ENCODE peak calls at places on chromosomes 7 and 10, in nine cellular contexts. One of them, this sample, is unnamed.

GRCh38 chr7:148944935-148945934 is 61.1 kb upstream of the EZH2 start:
- DNase-seq in stimulated activated CD8-positive, alpha-beta memory T cell treated with anti-CD3 and anti-CD28 coated beads, Interleukin-2, amount 100 ng/mL, for 1 hour: no peak
- DNase-seq in foreskin fibroblast: peak
- DNase-seq in stimulated activated CD4-positive, alpha-beta T cell treated with anti-CD3 and anti-CD28 coated beads, Interleukin-2, amount 100 ng/mL, for 4 hours: no peak
- DNase-seq in tibial artery: no peak
- DNase-seq in NCI-H748 treated with DMSO at 0.1 percent for 48 hours: no peak
- DNase-seq in A673: peak
- DNase-seq in HFF-Myc: no peak
- DNase-seq in DMS79 treated with DMSO at 0.1 percent for 48 hours: no peak
- DNase-seq in this sample: no peak

GRCh38 chr10:91389636-91390512 is 20.3 kb upstream of the HECTD2 start:
- DNase-seq in stimulated activated CD8-positive, alpha-beta memory T cell treated with anti-CD3 and anti-CD28 coated beads, Interleukin-2, amount 100 ng/mL, for 1 hour: no peak
- DNase-seq in foreskin fibroblast: peak
- DNase-seq in stimulated activated CD4-positive, alpha-beta T cell treated with anti-CD3 and anti-CD28 coated beads, Interleukin-2, amount 100 ng/mL, for 4 hours: no peak
- DNase-seq in tibial artery: no peak
- DNase-seq in NCI-H748 treated with DMSO at 0.1 percent for 48 hours: peak
- DNase-seq in A673: peak
- DNase-seq in HFF-Myc: no peak
- DNase-seq in DMS79 treated with DMSO at 0.1 percent for 48 hours: peak
- DNase-seq in this sample: no peak

GRCh38 chr7:81111781-81112540 is 193.1 kb upstream of the SEMA3C start:
- DNase-seq in stimulated activated CD8-positive, alpha-beta memory T cell treated with anti-CD3 and anti-CD28 coated beads, Interleukin-2, amount 100 ng/mL, for 1 hour: no peak
- DNase-seq in foreskin fibroblast: peak
- DNase-seq in stimulated activated CD4-positive, alpha-beta T cell treated with anti-CD3 and anti-CD28 coated beads, Interleukin-2, amount 100 ng/mL, for 4 hours: no peak
- DNase-seq in tibial artery: no peak
- DNase-seq in NCI-H748 treated with DMSO at 0.1 percent for 48 hours: no peak
- DNase-seq in A673: peak
- DNase-seq in HFF-Myc: peak
- DNase-seq in DMS79 treated with DMSO at 0.1 percent for 48 hours: no peak
- DNase-seq in this sample: no peak

GRCh38 chr10:29627201-29628105 is 7.3 kb downstream of the SVIL start:
- DNase-seq in stimulated activated CD8-positive, alpha-beta memory T cell treated with anti-CD3 and anti-CD28 coated beads, Interleukin-2, amount 100 ng/mL, for 1 hour: no peak
- DNase-seq in foreskin fibroblast: no peak
- DNase-seq in stimulated activated CD4-positive, alpha-beta T cell treated with anti-CD3 and anti-CD28 coated beads, Interleukin-2, amount 100 ng/mL, for 4 hours: no peak
- DNase-seq in tibial artery: no peak
- DNase-seq in NCI-H748 treated with DMSO at 0.1 percent for 48 hours: no peak
- DNase-seq in A673: peak
- DNase-seq in HFF-Myc: no peak
- DNase-seq in DMS79 treated with DMSO at 0.1 percent for 48 hours: no peak
- DNase-seq in this sample: no peak

GRCh38 chr7:79774150-79774549 is 320.7 kb upstream of the MAGI2 start:
- DNase-seq in stimulated activated CD8-positive, alpha-beta memory T cell treated with anti-CD3 and anti-CD28 coated beads, Interleukin-2, amount 100 ng/mL, for 1 hour: no peak
- DNase-seq in foreskin fibroblast: peak
- DNase-seq in stimulated activated CD4-positive, alpha-beta T cell treated with anti-CD3 and anti-CD28 coated beads, Interleukin-2, amount 100 ng/mL, for 4 hours: no peak
- DNase-seq in tibial artery: no peak
- DNase-seq in NCI-H748 treated with DMSO at 0.1 percent for 48 hours: no peak
- DNase-seq in A673: no peak
- DNase-seq in HFF-Myc: no peak
- DNase-seq in DMS79 treated with DMSO at 0.1 percent for 48 hours: no peak
- DNase-seq in this sample: no peak

GRCh38 chr7:12583922-12584321 is 13.4 kb downstream of the SCIN start:
- DNase-seq in stimulated activated CD8-positive, alpha-beta memory T cell treated with anti-CD3 and anti-CD28 coated beads, Interleukin-2, amount 100 ng/mL, for 1 hour: no peak
- DNase-seq in foreskin fibroblast: no peak
- DNase-seq in stimulated activated CD4-positive, alpha-beta T cell treated with anti-CD3 and anti-CD28 coated beads, Interleukin-2, amount 100 ng/mL, for 4 hours: no peak
- DNase-seq in tibial artery: no peak
- DNase-seq in NCI-H748 treated with DMSO at 0.1 percent for 48 hours: no peak
- DNase-seq in A673: no peak
- DNase-seq in HFF-Myc: no peak
- DNase-seq in DMS79 treated with DMSO at 0.1 percent for 48 hours: no peak
- DNase-seq in this sample: no peak

GRCh38 chr10:23345861-23346260 is 1.3 kb upstream of the C10orf67 start:
- DNase-seq in stimulated activated CD8-positive, alpha-beta memory T cell treated with anti-CD3 and anti-CD28 coated beads, Interleukin-2, amount 100 ng/mL, for 1 hour: no peak
- DNase-seq in foreskin fibroblast: peak
- DNase-seq in stimulated activated CD4-positive, alpha-beta T cell treated with anti-CD3 and anti-CD28 coated beads, Interleukin-2, amount 100 ng/mL, for 4 hours: no peak
- DNase-seq in tibial artery: no peak
- DNase-seq in NCI-H748 treated with DMSO at 0.1 percent for 48 hours: peak
- DNase-seq in A673: peak
- DNase-seq in HFF-Myc: peak
- DNase-seq in DMS79 treated with DMSO at 0.1 percent for 48 hours: no peak
- DNase-seq in this sample: no peak

GRCh38 chr7:76065016-76065612 is 17.2 kb downstream of the MDH2 start:
- DNase-seq in stimulated activated CD8-positive, alpha-beta memory T cell treated with anti-CD3 and anti-CD28 coated beads, Interleukin-2, amount 100 ng/mL, for 1 hour: no peak
- DNase-seq in foreskin fibroblast: no peak
- DNase-seq in stimulated activated CD4-positive, alpha-beta T cell treated with anti-CD3 and anti-CD28 coated beads, Interleukin-2, amount 100 ng/mL, for 4 hours: no peak
- DNase-seq in tibial artery: no peak
- DNase-seq in NCI-H748 treated with DMSO at 0.1 percent for 48 hours: no peak
- DNase-seq in A673: no peak
- DNase-seq in HFF-Myc: no peak
- DNase-seq in DMS79 treated with DMSO at 0.1 percent for 48 hours: no peak
- DNase-seq in this sample: no peak

GRCh38 chr10:48245977-48246376 is 28.5 kb downstream of the FRMPD2 start:
- DNase-seq in stimulated activated CD8-positive, alpha-beta memory T cell treated with anti-CD3 and anti-CD28 coated beads, Interleukin-2, amount 100 ng/mL, for 1 hour: no peak
- DNase-seq in foreskin fibroblast: no peak
- DNase-seq in stimulated activated CD4-positive, alpha-beta T cell treated with anti-CD3 and anti-CD28 coated beads, Interleukin-2, amount 100 ng/mL, for 4 hours: no peak
- DNase-seq in tibial artery: no peak
- DNase-seq in NCI-H748 treated with DMSO at 0.1 percent for 48 hours: no peak
- DNase-seq in A673: no peak
- DNase-seq in HFF-Myc: no peak
- DNase-seq in DMS79 treated with DMSO at 0.1 percent for 48 hours: no peak
- DNase-seq in this sample: no peak

GRCh38 chr7:26646666-26647065 is 217.7 kb downstream of the SKAP2 start:
- DNase-seq in stimulated activated CD8-positive, alpha-beta memory T cell treated with anti-CD3 and anti-CD28 coated beads, Interleukin-2, amount 100 ng/mL, for 1 hour: no peak
- DNase-seq in foreskin fibroblast: no peak
- DNase-seq in stimulated activated CD4-positive, alpha-beta T cell treated with anti-CD3 and anti-CD28 coated beads, Interleukin-2, amount 100 ng/mL, for 4 hours: no peak
- DNase-seq in tibial artery: no peak
- DNase-seq in NCI-H748 treated with DMSO at 0.1 percent for 48 hours: no peak
- DNase-seq in A673: no peak
- DNase-seq in HFF-Myc: no peak
- DNase-seq in DMS79 treated with DMSO at 0.1 percent for 48 hours: no peak
- DNase-seq in this sample: no peak

GRCh38 chr7:36312064-36312914 is 77.4 kb upstream of the ANLN start:
- DNase-seq in stimulated activated CD8-positive, alpha-beta memory T cell treated with anti-CD3 and anti-CD28 coated beads, Interleukin-2, amount 100 ng/mL, for 1 hour: no peak
- DNase-seq in foreskin fibroblast: no peak
- DNase-seq in stimulated activated CD4-positive, alpha-beta T cell treated with anti-CD3 and anti-CD28 coated beads, Interleukin-2, amount 100 ng/mL, for 4 hours: no peak
- DNase-seq in tibial artery: no peak
- DNase-seq in NCI-H748 treated with DMSO at 0.1 percent for 48 hours: no peak
- DNase-seq in A673: no peak
- DNase-seq in HFF-Myc: no peak
- DNase-seq in DMS79 treated with DMSO at 0.1 percent for 48 hours: peak
- DNase-seq in this sample: no peak

GRCh38 chr7:102425639-102426267 is 7.6 kb upstream of the ORAI2 start:
- DNase-seq in stimulated activated CD8-positive, alpha-beta memory T cell treated with anti-CD3 and anti-CD28 coated beads, Interleukin-2, amount 100 ng/mL, for 1 hour: peak
- DNase-seq in foreskin fibroblast: no peak
- DNase-seq in stimulated activated CD4-positive, alpha-beta T cell treated with anti-CD3 and anti-CD28 coated beads, Interleukin-2, amount 100 ng/mL, for 4 hours: peak
- DNase-seq in tibial artery: peak
- DNase-seq in NCI-H748 treated with DMSO at 0.1 percent for 48 hours: no peak
- DNase-seq in A673: no peak
- DNase-seq in HFF-Myc: no peak
- DNase-seq in DMS79 treated with DMSO at 0.1 percent for 48 hours: no peak
- DNase-seq in this sample: peak

GRCh38 chr10:224571-224970 is 89.3 kb downstream of the ZMYND11 start:
- DNase-seq in stimulated activated CD8-positive, alpha-beta memory T cell treated with anti-CD3 and anti-CD28 coated beads, Interleukin-2, amount 100 ng/mL, for 1 hour: no peak
- DNase-seq in foreskin fibroblast: no peak
- DNase-seq in stimulated activated CD4-positive, alpha-beta T cell treated with anti-CD3 and anti-CD28 coated beads, Interleukin-2, amount 100 ng/mL, for 4 hours: no peak
- DNase-seq in tibial artery: no peak
- DNase-seq in NCI-H748 treated with DMSO at 0.1 percent for 48 hours: no peak
- DNase-seq in A673: no peak
- DNase-seq in HFF-Myc: no peak
- DNase-seq in DMS79 treated with DMSO at 0.1 percent for 48 hours: no peak
- DNase-seq in this sample: no peak

GRCh38 chr7:80445351-80445750 is 66.5 kb downstream of the GNAT3 start:
- DNase-seq in stimulated activated CD8-positive, alpha-beta memory T cell treated with anti-CD3 and anti-CD28 coated beads, Interleukin-2, amount 100 ng/mL, for 1 hour: no peak
- DNase-seq in foreskin fibroblast: no peak
- DNase-seq in stimulated activated CD4-positive, alpha-beta T cell treated with anti-CD3 and anti-CD28 coated beads, Interleukin-2, amount 100 ng/mL, for 4 hours: no peak
- DNase-seq in tibial artery: no peak
- DNase-seq in NCI-H748 treated with DMSO at 0.1 percent for 48 hours: no peak
- DNase-seq in A673: no peak
- DNase-seq in HFF-Myc: no peak
- DNase-seq in DMS79 treated with DMSO at 0.1 percent for 48 hours: no peak
- DNase-seq in this sample: no peak

GRCh38 chr10:131708225-131708624 is 192.6 kb upstream of the PPP2R2D start:
- DNase-seq in stimulated activated CD8-positive, alpha-beta memory T cell treated with anti-CD3 and anti-CD28 coated beads, Interleukin-2, amount 100 ng/mL, for 1 hour: no peak
- DNase-seq in foreskin fibroblast: no peak
- DNase-seq in stimulated activated CD4-positive, alpha-beta T cell treated with anti-CD3 and anti-CD28 coated beads, Interleukin-2, amount 100 ng/mL, for 4 hours: no peak
- DNase-seq in tibial artery: no peak
- DNase-seq in NCI-H748 treated with DMSO at 0.1 percent for 48 hours: no peak
- DNase-seq in A673: no peak
- DNase-seq in HFF-Myc: no peak
- DNase-seq in DMS79 treated with DMSO at 0.1 percent for 48 hours: no peak
- DNase-seq in this sample: no peak

GRCh38 chr10:30763933-30764332 is 134.4 kb upstream of the LYZL2 start:
- DNase-seq in stimulated activated CD8-positive, alpha-beta memory T cell treated with anti-CD3 and anti-CD28 coated beads, Interleukin-2, amount 100 ng/mL, for 1 hour: no peak
- DNase-seq in foreskin fibroblast: no peak
- DNase-seq in stimulated activated CD4-positive, alpha-beta T cell treated with anti-CD3 and anti-CD28 coated beads, Interleukin-2, amount 100 ng/mL, for 4 hours: no peak
- DNase-seq in tibial artery: no peak
- DNase-seq in NCI-H748 treated with DMSO at 0.1 percent for 48 hours: no peak
- DNase-seq in A673: no peak
- DNase-seq in HFF-Myc: no peak
- DNase-seq in DMS79 treated with DMSO at 0.1 percent for 48 hours: no peak
- DNase-seq in this sample: no peak

GRCh38 chr10:71408436-71409225 is 11.9 kb downstream of the CDH23 start:
- DNase-seq in stimulated activated CD8-positive, alpha-beta memory T cell treated with anti-CD3 and anti-CD28 coated beads, Interleukin-2, amount 100 ng/mL, for 1 hour: no peak
- DNase-seq in foreskin fibroblast: no peak
- DNase-seq in stimulated activated CD4-positive, alpha-beta T cell treated with anti-CD3 and anti-CD28 coated beads, Interleukin-2, amount 100 ng/mL, for 4 hours: no peak
- DNase-seq in tibial artery: no peak
- DNase-seq in NCI-H748 treated with DMSO at 0.1 percent for 48 hours: no peak
- DNase-seq in A673: no peak
- DNase-seq in HFF-Myc: no peak
- DNase-seq in DMS79 treated with DMSO at 0.1 percent for 48 hours: no peak
- DNase-seq in this sample: no peak

This sample was measured in left cardiac atrium.